ENCODE peak calls at places on chromosomes 11 and 22, in six cellular contexts. A is dermis blood vessel endothelial cell, G is left ventricle myocardium inferior, O is iris pigment epithelial cell, P is HT1080, T is Kasumi-1. Z is an unnamed sample.

GRCh38 chr11:70103256-70103975 is 25.3 kb downstream of the ANO1 start:
- DNase-seq in A (no peak), G (no peak), O (no peak), P (no peak), T (no peak), Z (no peak)

GRCh38 chr11:46345131-46345597 is 2.1 kb upstream of the DGKZ start:
- DNase-seq in A (peak), G (peak), O (no peak), P (no peak), T (peak), Z (no peak)

GRCh38 chr11:27700351-27701261 is at the start of gene BDNF:
- DNase-seq in A (peak), G (no peak), O (peak), P (peak), T (peak), Z (peak)

GRCh38 chr11:2214527-2215229 is 43.1 kb upstream of the TH start:
- DNase-seq in A (no peak), G (no peak), O (no peak), P (no peak), T (no peak), Z (no peak)

GRCh38 chr22:48566741-48567140 is 1260.9 kb downstream of the BRD1 start:
- DNase-seq in A (no peak), G (no peak), O (no peak), P (no peak), T (no peak), Z (no peak)

GRCh38 chr22:36680038-36680437 is 23.5 kb downstream of the CACNG2 start:
- DNase-seq in A (no peak), G (no peak), O (no peak), P (no peak), T (no peak), Z (no peak)

GRCh38 chr22:19454156-19454555 is 6.6 kb upstream of the C22orf39 start:
- DNase-seq in A (no peak), G (no peak), O (no peak), P (no peak), T (no peak), Z (no peak)

GRCh38 chr11:46361283-46362145 is 14.3 kb downstream of the DGKZ start:
- DNase-seq in A (peak), G (peak), O (peak), P (no peak), T (peak), Z (no peak)

GRCh38 chr22:49215840-49216239 is 611.8 kb downstream of the BRD1 start:
- DNase-seq in A (no peak), G (no peak), O (no peak), P (no peak), T (no peak), Z (no peak)

GRCh38 chr11:1232328-1233321 is 9.8 kb downstream of the MUC5B start:
- DNase-seq in A (no peak), G (peak), O (no peak), P (no peak), T (no peak), Z (no peak)

GRCh38 chr11:123072279-123072678 is 10.3 kb upstream of the HSPA8 start:
- DNase-seq in A (no peak), G (no peak), O (no peak), P (no peak), T (no peak), Z (no peak)

GRCh38 chr11:35953081-35953480 is 9.2 kb downstream of the LDLRAD3 start:
- DNase-seq in A (peak), G (no peak), O (no peak), P (no peak), T (no peak), Z (no peak)

GRCh38 chr11:113470233-113470632 is 5.0 kb downstream of the DRD2 start:
- DNase-seq in A (no peak), G (no peak), O (no peak), P (no peak), T (no peak), Z (no peak)

GRCh38 chr11:125425601-125426000 is 70.5 kb downstream of the FEZ1 start:
- DNase-seq in A (no peak), G (peak), O (no peak), P (no peak), T (no peak), Z (no peak)

GRCh38 chr22:50260434-50260800 is 1.1 kb downstream of the MAPK12 start:
- DNase-seq in A (no peak), G (no peak), O (peak), P (no peak), T (no peak), Z (peak)

GRCh38 chr22:32469799-32470212 is 4.8 kb upstream of the FBXO7 start:
- DNase-seq in A (no peak), G (no peak), O (peak), P (peak), T (no peak), Z (peak)